ENCODE peak calls at places on chromosome 9, in eight cellular contexts. One of them, this sample, is unnamed.

GRCh38 chr9:120610975-120611689 is 31.2 kb upstream of the CDK5RAP2 start:
- DNase-seq in amniotic stem cell: no peak
- DNase-seq in activated CD8-positive, alpha-beta memory T cell treated with anti-CD3 and anti-CD28 coated beads for 4 hours: no peak
- DNase-seq in aorta: no peak
- DNase-seq in DMS153: no peak
- DNase-seq in HT1080: no peak
- DNase-seq in T47D: peak
- DNase-seq in effector memory CD8-positive, alpha-beta T cell: no peak
- DNase-seq in this sample: no peak

GRCh38 chr9:23740531-23740930 is 85.5 kb downstream of the ELAVL2 start:
- DNase-seq in amniotic stem cell: no peak
- DNase-seq in activated CD8-positive, alpha-beta memory T cell treated with anti-CD3 and anti-CD28 coated beads for 4 hours: no peak
- DNase-seq in aorta: no peak
- DNase-seq in DMS153: no peak
- DNase-seq in HT1080: no peak
- DNase-seq in T47D: no peak
- DNase-seq in effector memory CD8-positive, alpha-beta T cell: no peak
- DNase-seq in this sample: no peak

GRCh38 chr9:8733096-8733954 is 933.7 kb upstream of the DMAC1 start:
- DNase-seq in amniotic stem cell: no peak
- DNase-seq in activated CD8-positive, alpha-beta memory T cell treated with anti-CD3 and anti-CD28 coated beads for 4 hours: no peak
- DNase-seq in aorta: peak
- DNase-seq in DMS153: peak
- DNase-seq in HT1080: no peak
- DNase-seq in T47D: peak
- DNase-seq in effector memory CD8-positive, alpha-beta T cell: no peak
- DNase-seq in this sample: no peak

GRCh38 chr9:33510264-33511183 is 13.5 kb upstream of the ANKRD18B start:
- DNase-seq in amniotic stem cell: no peak
- DNase-seq in activated CD8-positive, alpha-beta memory T cell treated with anti-CD3 and anti-CD28 coated beads for 4 hours: no peak
- DNase-seq in aorta: peak
- DNase-seq in DMS153: peak
- DNase-seq in HT1080: peak
- DNase-seq in T47D: peak
- DNase-seq in effector memory CD8-positive, alpha-beta T cell: no peak
- DNase-seq in this sample: peak

GRCh38 chr9:97502222-97502983 is 937 bp downstream of the TMOD1 start:
- DNase-seq in amniotic stem cell: no peak
- DNase-seq in activated CD8-positive, alpha-beta memory T cell treated with anti-CD3 and anti-CD28 coated beads for 4 hours: no peak
- DNase-seq in aorta: no peak
- DNase-seq in DMS153: no peak
- DNase-seq in HT1080: no peak
- DNase-seq in T47D: peak
- DNase-seq in effector memory CD8-positive, alpha-beta T cell: no peak
- DNase-seq in this sample: no peak

GRCh38 chr9:114303571-114303970 is 19.3 kb upstream of the ORM1 start:
- DNase-seq in amniotic stem cell: no peak
- DNase-seq in activated CD8-positive, alpha-beta memory T cell treated with anti-CD3 and anti-CD28 coated beads for 4 hours: no peak
- DNase-seq in aorta: no peak
- DNase-seq in DMS153: no peak
- DNase-seq in HT1080: no peak
- DNase-seq in T47D: no peak
- DNase-seq in effector memory CD8-positive, alpha-beta T cell: no peak
- DNase-seq in this sample: no peak

GRCh38 chr9:71681708-71682268 is 86.5 kb downstream of the CEMIP2 start:
- DNase-seq in amniotic stem cell: peak
- DNase-seq in activated CD8-positive, alpha-beta memory T cell treated with anti-CD3 and anti-CD28 coated beads for 4 hours: no peak
- DNase-seq in aorta: no peak
- DNase-seq in DMS153: no peak
- DNase-seq in HT1080: no peak
- DNase-seq in T47D: peak
- DNase-seq in effector memory CD8-positive, alpha-beta T cell: no peak
- DNase-seq in this sample: no peak

GRCh38 chr9:129929467-129930125 is 94.3 kb downstream of the USP20 start:
- DNase-seq in amniotic stem cell: no peak
- DNase-seq in activated CD8-positive, alpha-beta memory T cell treated with anti-CD3 and anti-CD28 coated beads for 4 hours: no peak
- DNase-seq in aorta: no peak
- DNase-seq in DMS153: no peak
- DNase-seq in HT1080: no peak
- DNase-seq in T47D: no peak
- DNase-seq in effector memory CD8-positive, alpha-beta T cell: no peak
- DNase-seq in this sample: no peak

GRCh38 chr9:138074516-138074915 is 196.9 kb downstream of the CACNA1B start:
- DNase-seq in amniotic stem cell: no peak
- DNase-seq in activated CD8-positive, alpha-beta memory T cell treated with anti-CD3 and anti-CD28 coated beads for 4 hours: no peak
- DNase-seq in aorta: no peak
- DNase-seq in DMS153: no peak
- DNase-seq in HT1080: no peak
- DNase-seq in T47D: no peak
- DNase-seq in effector memory CD8-positive, alpha-beta T cell: no peak
- DNase-seq in this sample: no peak

This sample was measured in KG1.